ENCODE peak calls at places on chromosomes 12 and 14, in eight cellular contexts. J is T1000; G is T follicular helper cell; L is AG20443; I is stimulated activated CD8-positive, alpha-beta memory T cell treated with anti-CD3 and anti-CD28 coated beads, Interleukin-4, amount 100 ng/mL, for 1 hour; A is lung; H is Karpas-422; X is lower lobe of right lung. Z is an unnamed sample.

GRCh38 chr12:70719672-70720420 is 82.6 kb upstream of the PTPRB start:
- DNase-seq in G (no peak), I (no peak), H (peak), X (peak), J (no peak), L (peak), A (no peak), Z (no peak)

GRCh38 chr14:32940066-32940651 is 1.5 kb downstream of the NPAS3 start:
- DNase-seq in X (no peak), L (no peak), H (no peak), A (no peak), I (no peak), J (no peak), G (no peak), Z (no peak)

GRCh38 chr12:54431911-54432814 is 13.1 kb upstream of the ITGA5 start:
- DNase-seq in A (peak), I (no peak), X (no peak), J (no peak), H (no peak), L (peak), G (no peak), Z (no peak)

GRCh38 chr14:69519253-69519661 is 34.7 kb downstream of the PLEKHD1 start:
- DNase-seq in X (no peak), L (no peak), A (no peak), G (no peak), I (no peak), J (no peak), H (no peak), Z (no peak)

GRCh38 chr12:113465808-113466769 is 5.6 kb downstream of the LHX5 start:
- DNase-seq in X (no peak), H (no peak), A (no peak), I (no peak), G (no peak), J (no peak), L (no peak), Z (no peak)

GRCh38 chr12:120247621-120248030 is 17.9 kb downstream of the PXN start:
- DNase-seq in X (no peak), I (no peak), L (peak), G (no peak), H (no peak), J (no peak), A (no peak), Z (no peak)

GRCh38 chr12:4562034-4562657 is at the start of gene DYRK4:
- DNase-seq in H (no peak), J (no peak), I (no peak), A (peak), L (peak), X (peak), G (no peak), Z (no peak)

GRCh38 chr12:119693006-119693405 is 25.1 kb downstream of the PRKAB1 start:
- DNase-seq in X (no peak), H (no peak), J (peak), I (no peak), A (peak), L (peak), G (no peak), Z (no peak)

GRCh38 chr12:69097619-69098368 is 141.6 kb upstream of the CPSF6 start:
- DNase-seq in J (no peak), H (no peak), G (no peak), L (peak), X (no peak), A (no peak), I (no peak), Z (no peak)

GRCh38 chr14:20035938-20036337 is at the start of gene OR4K13:
- DNase-seq in H (no peak), A (no peak), X (no peak), J (no peak), G (no peak), L (no peak), I (no peak), Z (no peak)

Z was measured in T-helper 1 cell.